ENCODE peak calls at places on chromosomes 1 and 21, in seven cellular contexts. T, X, A, V, E, Q and Y are unnamed samples.

GRCh38 chr21:14215971-14216621 is at the start of gene RBM11:
- DNase-seq in T (no peak), X (peak; percentile 72), A (peak; percentile 86), V (peak; percentile 94), E (peak; percentile 92), Q (peak; percentile 69), Y (peak; percentile 29)

GRCh38 chr21:43972850-43973633 is 39.1 kb upstream of the TRAPPC10 start:
- DNase-seq in T (no peak), X (no peak), A (no peak), V (no peak), E (no peak), Q (no peak), Y (no peak)

GRCh38 chr21:38992737-38993136 is 187.0 kb downstream of the ETS2 start:
- DNase-seq in T (no peak), X (no peak), A (no peak), V (no peak), E (no peak), Q (no peak), Y (peak; percentile 77)

GRCh38 chr1:185083818-185084217 is 38.5 kb downstream of the RNF2 start:
- DNase-seq in T (no peak), X (no peak), A (no peak), V (no peak), E (no peak), Q (no peak), Y (no peak)

GRCh38 chr1:66982561-66983285 is 57.9 kb downstream of the MIER1 start:
- DNase-seq in T (no peak), X (no peak), A (no peak), V (no peak), E (no peak), Q (no peak), Y (no peak)

GRCh38 chr1:236471653-236472052 is 52.1 kb upstream of the LGALS8 start:
- DNase-seq in T (no peak), X (no peak), A (no peak), V (peak; percentile 71), E (no peak), Q (no peak), Y (no peak)

GRCh38 chr1:182446033-182446669 is 3.8 kb upstream of the RGSL1 start:
- DNase-seq in T (peak; percentile 16), X (no peak), A (no peak), V (peak; percentile 76), E (peak; percentile 44), Q (no peak), Y (peak; percentile 65)

GRCh38 chr1:64536836-64537490 is 67.0 kb downstream of the CACHD1 start:
- DNase-seq in T (no peak), X (peak; percentile 74), A (peak; percentile 46), V (no peak), E (no peak), Q (no peak), Y (no peak)

GRCh38 chr1:26723013-26723991 is 27.5 kb downstream of the ARID1A start:
- DNase-seq in T (no peak), X (peak; percentile 41), A (peak; percentile 78), V (peak; percentile 95), E (peak; percentile 94), Q (peak; percentile 93), Y (peak; percentile 98)

GRCh38 chr1:72280714-72281113 is 1.6 kb downstream of the NEGR1 start:
- DNase-seq in T (no peak), X (no peak), A (no peak), V (no peak), E (no peak), Q (no peak), Y (peak; percentile 32)

GRCh38 chr1:110690966-110691365 is 16.2 kb upstream of the KCNA3 start:
- DNase-seq in T (no peak), X (no peak), A (no peak), V (no peak), E (no peak), Q (no peak), Y (no peak)

GRCh38 chr21:34544032-34544496 is 32.1 kb upstream of the KCNE1 start:
- DNase-seq in T (peak; percentile 69), X (peak; percentile 80), A (peak; percentile 69), V (peak; percentile 91), E (peak; percentile 57), Q (peak; percentile 78), Y (peak; percentile 90)

GRCh38 chr1:53175302-53175913 is 21.2 kb upstream of the CPT2 start:
- DNase-seq in T (no peak), X (no peak), A (no peak), V (no peak), E (no peak), Q (no peak), Y (peak; percentile 46)

GRCh38 chr1:53180226-53180625 is 16.4 kb upstream of the CPT2 start:
- DNase-seq in T (no peak), X (no peak), A (no peak), V (no peak), E (no peak), Q (no peak), Y (peak; percentile 48)

GRCh38 chr1:53180951-53181350 is 15.7 kb upstream of the CPT2 start:
- DNase-seq in T (no peak), X (no peak), A (no peak), V (no peak), E (no peak), Q (no peak), Y (no peak)

GRCh38 chr1:53172751-53173498 is 23.7 kb upstream of the CPT2 start:
- DNase-seq in T (no peak), X (no peak), A (no peak), V (no peak), E (peak; percentile 24), Q (no peak), Y (peak; percentile 66)

DNA sequence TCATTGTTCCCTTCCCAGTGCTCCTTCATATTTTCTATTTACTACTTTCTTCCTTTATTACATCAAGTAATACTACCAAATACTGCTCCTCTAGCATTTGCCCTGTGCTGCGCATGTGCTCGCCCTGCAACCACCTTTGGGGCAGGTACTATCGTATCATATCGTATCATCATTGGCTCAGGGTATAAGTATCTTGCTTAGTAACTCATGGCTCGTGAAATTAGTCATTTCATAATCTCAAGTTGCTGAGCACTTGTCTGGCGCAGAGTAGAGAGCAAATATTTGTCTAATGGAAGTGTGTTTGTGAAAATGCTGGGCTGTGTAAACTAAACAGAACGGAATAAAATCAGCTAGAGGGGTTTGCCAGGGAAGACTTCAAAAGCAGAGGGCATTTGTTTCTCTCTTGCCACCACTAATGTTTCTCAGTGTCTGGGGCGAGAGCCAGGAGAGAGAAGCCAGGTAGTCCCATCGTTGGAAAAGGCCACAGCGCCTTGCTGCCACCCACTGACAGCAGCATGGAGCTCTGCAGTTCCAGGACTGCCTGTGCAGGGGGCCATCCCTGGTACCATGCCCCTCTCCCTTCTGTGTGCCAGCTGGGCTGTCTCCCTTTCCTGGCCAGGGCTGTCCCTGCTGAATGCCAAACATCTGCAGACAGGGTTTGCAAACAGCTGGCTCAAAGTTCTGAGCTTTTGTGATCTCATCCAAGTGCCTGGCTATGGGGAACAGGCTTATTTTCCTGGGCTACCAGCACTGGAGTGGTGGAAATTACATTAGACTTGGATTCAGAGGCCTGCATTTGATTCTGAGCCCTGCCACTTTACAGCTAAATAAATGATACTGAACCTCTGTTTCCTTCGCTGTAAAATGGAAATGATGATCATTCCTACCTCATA is 19.9 kb upstream of the CPT2 start:
- DNase-seq in T (no peak), X (no peak), A (peak; percentile 57), V (no peak), E (peak; percentile 41), Q (no peak), Y (peak; percentile 54)
- TF ChIP-seq CTCF in T (no peak), X (no peak), A (peak; percentile 20), V (peak; percentile 30), E (peak; percentile 37), Q (peak; percentile 39), Y (peak; percentile 11)

DNA sequence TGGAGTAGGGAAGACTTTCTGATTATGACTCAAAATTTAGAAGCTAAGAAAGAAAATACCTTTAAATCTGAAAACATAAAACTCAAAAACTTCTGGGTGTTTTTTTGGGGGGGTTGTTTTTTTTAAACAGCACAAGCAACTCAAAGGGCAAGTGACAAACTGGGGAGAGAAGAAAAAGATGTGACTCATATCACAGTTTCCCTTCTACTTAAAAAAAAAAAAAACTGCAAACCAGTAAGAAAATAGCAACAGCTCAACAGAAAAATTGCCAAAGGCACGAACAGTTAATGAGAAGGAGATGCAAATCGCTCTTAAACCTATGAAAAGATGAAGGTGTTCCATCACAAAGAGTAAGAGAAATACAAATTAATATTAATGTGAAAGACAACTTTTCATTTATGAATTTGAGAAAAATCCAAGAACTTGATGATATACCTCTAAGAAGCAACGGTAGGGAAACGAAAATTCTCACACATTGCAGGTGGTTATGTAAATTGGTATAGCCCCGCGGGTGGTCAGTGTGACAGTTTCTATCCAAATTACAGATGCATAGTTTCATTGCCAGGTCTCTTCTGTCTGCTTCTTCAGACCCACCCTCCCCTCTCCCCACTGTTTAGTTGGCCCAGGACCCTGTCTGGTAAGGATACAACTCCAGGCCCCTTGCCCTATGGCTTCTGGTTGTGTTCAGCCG is 9.0 kb downstream of the IFNAR2 start:
- DNase-seq in T (peak; percentile 75), X (no peak), A (no peak), V (no peak), E (no peak), Q (no peak), Y (no peak)
- H3K4me3 ChIP-seq in T (peak overlapping the region; percentile 26), X (no peak overlapping the region), A (no peak overlapping the region), V (no peak overlapping the region), E (no peak overlapping the region), Q (no peak overlapping the region), Y (no peak overlapping the region)

GRCh38 chr1:8342325-8342724 is 24.4 kb downstream of the SLC45A1 start:
- DNase-seq in T (no peak), X (no peak), A (no peak), V (no peak), E (no peak), Q (no peak), Y (peak; percentile 56)
- TF ChIP-seq CTCF in T (no peak), X (no peak), A (no peak), V (no peak), E (no peak), Q (no peak), Y (peak; percentile 19)

DNA sequence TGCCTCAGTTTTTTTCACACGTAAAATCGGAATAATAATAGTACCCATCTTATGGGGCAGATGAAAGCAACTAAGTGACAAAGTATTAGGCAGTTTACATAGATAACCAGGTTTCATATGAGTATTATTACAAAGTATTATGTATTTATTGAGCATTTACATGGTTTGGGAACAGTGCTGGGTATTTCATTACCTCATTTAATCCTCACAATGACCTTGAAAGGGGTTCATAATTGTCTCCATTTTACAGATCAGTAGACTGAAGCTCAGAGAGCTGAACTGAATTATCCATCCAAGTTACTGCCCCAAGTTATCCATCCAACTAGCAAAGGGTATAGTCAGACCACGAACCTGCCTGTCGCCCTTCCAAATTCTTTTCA is 21.2 kb downstream of the TCEA3 start:
- DNase-seq in T (no peak), X (no peak), A (no peak), V (no peak), E (no peak), Q (no peak), Y (no peak)
- H3K4me3 ChIP-seq in T (no peak overlapping the region), X (no peak overlapping the region), A (no peak overlapping the region), V (peak overlapping the region; percentile 67), E (no peak overlapping the region), Q (no peak overlapping the region), Y (no peak overlapping the region)

DNA sequence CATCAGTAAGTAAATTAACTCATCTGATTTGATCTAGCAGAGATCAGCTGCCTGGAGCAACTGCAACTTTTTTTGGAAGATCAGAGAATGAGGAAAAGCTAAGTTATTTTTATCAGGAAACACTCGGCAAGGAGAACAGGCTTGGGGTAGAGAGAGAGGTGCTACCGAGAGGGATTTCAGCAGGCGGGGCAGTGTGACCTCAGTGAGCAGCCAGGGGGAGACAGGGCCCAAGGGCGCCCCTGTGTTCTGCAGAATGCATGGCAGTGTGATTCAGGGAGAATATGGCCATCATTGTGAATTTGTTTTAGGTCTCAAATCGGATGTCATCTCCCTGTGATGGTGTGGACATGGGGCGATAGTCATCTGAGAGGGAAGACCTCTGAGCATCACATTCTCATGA is 484.1 kb upstream of the VAMP3 start:
- DNase-seq in T (no peak), X (no peak), A (no peak), V (peak; percentile 45), E (no peak), Q (no peak), Y (no peak)
- TF ChIP-seq CTCF in T (no peak), X (no peak), A (no peak), V (peak; percentile 36), E (no peak), Q (no peak), Y (no peak)